ENCODE peak calls at places on chromosomes 2 and 18, in four cellular contexts. F is AG10803, Z is myocyte, H is GM03348. I is an unnamed sample.

GRCh38 chr2:102940684-102941083 is 178.9 kb downstream of the TMEM182 start:
- DNase-seq in H (no peak), F (no peak), Z (no peak), I (no peak)

GRCh38 chr18:73318732-73319479 is 451.1 kb upstream of the NETO1 start:
- DNase-seq in F (peak), H (no peak), Z (no peak), I (no peak)

GRCh38 chr2:182593394-182593707 is 122.7 kb upstream of the DNAJC10 start:
- DNase-seq in Z (peak), H (peak), F (peak), I (peak)

GRCh38 chr2:40439473-40439872 is 12.4 kb downstream of the SLC8A1 start:
- DNase-seq in Z (no peak), H (no peak), F (peak), I (no peak)

GRCh38 chr2:129922571-129923264 is 56.7 kb upstream of the RAB6C start:
- DNase-seq in H (no peak), F (no peak), Z (no peak), I (no peak)

GRCh38 chr2:23767871-23768611 is 158.9 kb downstream of the ATAD2B start:
- DNase-seq in H (no peak), Z (no peak), F (no peak), I (no peak)

GRCh38 chr2:71531522-71532047 is 78.2 kb downstream of the DYSF start:
- DNase-seq in Z (no peak), H (no peak), F (peak), I (peak)

GRCh38 chr2:147927053-147927588 is 82.3 kb downstream of the ACVR2A start:
- DNase-seq in F (no peak), H (no peak), Z (no peak), I (no peak)

GRCh38 chr2:27509326-27509725 is 12.7 kb downstream of the GCKR start:
- DNase-seq in F (peak), Z (peak), H (no peak), I (peak)